ENCODE peak calls at places on chromosomes 6 and 20, in four cellular contexts. E is H1, O is K562, Q is SK-N-SH. K is an unnamed sample.
A peak's percentile ranks its signal among the peaks of the same experiment; 100 is the strongest.

GRCh38 chr6:149751239-149751638 is 1.7 kb downstream of the PCMT1 start:
- DNase-seq in E (no peak), O (no peak), Q (no peak), K (no peak)

GRCh38 chr6:162055365-162055764 is 672.2 kb downstream of the PRKN start:
- DNase-seq in E (no peak), O (no peak), Q (no peak), K (no peak)

GRCh38 chr6:110485461-110485860 is 9.0 kb upstream of the SLC22A16 start:
- DNase-seq in E (peak; percentile 11), O (no peak), Q (no peak), K (no peak)

GRCh38 chr6:33662318-33662717 is 41.2 kb downstream of the ITPR3 start:
- DNase-seq in E (no peak), O (no peak), Q (no peak), K (no peak)

GRCh38 chr6:31738048-31738979 is 1.5 kb upstream of the MSH5 start:
- DNase-seq in E (no peak), O (peak; percentile 72), Q (no peak), K (no peak)

GRCh38 chr6:9138856-9139426 is 703.6 kb upstream of the SLC35B3 start:
- DNase-seq in E (no peak), O (no peak), Q (no peak), K (no peak)

GRCh38 chr6:35084041-35084491 is 57.1 kb downstream of the TCP11 start:
- DNase-seq in E (no peak), O (no peak), Q (peak; percentile 41), K (no peak)

GRCh38 chr20:57767456-57767855 is 57.6 kb upstream of the PMEPA1 start:
- DNase-seq in E (no peak), O (no peak), Q (no peak), K (no peak)

GRCh38 chr6:148818939-148819575 is 72.2 kb downstream of the UST start:
- DNase-seq in E (no peak), O (no peak), Q (no peak), K (peak; percentile 60)

GRCh38 chr20:41166201-41167117 is 29.1 kb downstream of the PLCG1 start:
- DNase-seq in E (no peak), O (no peak), Q (no peak), K (no peak)

GRCh38 chr20:40844285-40844684 is 155.2 kb upstream of the MAFB start:
- DNase-seq in E (no peak), O (no peak), Q (no peak), K (no peak)

GRCh38 chr6:23692184-23692583 is 433.8 kb upstream of the NRSN1 start:
- DNase-seq in E (no peak), O (no peak), Q (peak; percentile 14), K (no peak)

GRCh38 chr20:34301587-34302311 is 1.4 kb downstream of the AHCY start:
- DNase-seq in E (no peak), O (peak; percentile 30), Q (no peak), K (no peak)

GRCh38 chr20:33211817-33212424 is 5.2 kb upstream of the BPIFA3 start:
- DNase-seq in E (peak; percentile 64), O (peak; percentile 66), Q (peak; percentile 56), K (peak; percentile 75)

DNA sequence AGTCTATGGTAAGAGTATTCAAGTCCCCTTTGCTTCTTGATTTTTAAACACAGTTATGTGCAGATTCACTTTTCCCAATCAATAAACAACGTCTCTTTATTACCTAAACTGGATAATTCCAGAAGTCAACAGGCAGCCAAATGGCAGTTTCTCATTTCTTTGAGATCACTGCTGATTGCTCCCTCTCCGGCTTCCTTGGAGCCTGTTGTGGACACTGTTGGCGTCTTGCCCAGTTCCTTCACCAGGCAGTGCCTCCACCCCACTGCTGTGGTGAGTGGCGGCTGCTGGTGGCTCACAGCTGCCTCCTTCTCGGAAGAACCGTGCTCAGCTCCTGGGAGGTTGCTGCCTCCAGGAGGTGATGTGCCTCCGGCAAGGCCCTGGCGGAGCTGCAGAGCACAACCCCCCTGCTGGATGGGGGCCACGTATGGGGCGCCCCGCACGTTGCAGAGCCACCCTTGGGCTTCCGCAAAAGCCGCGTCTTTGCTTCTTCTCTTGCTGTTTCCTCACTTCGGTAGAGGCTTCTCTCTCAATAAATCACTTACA is 105.1 kb upstream of the CNKSR3 start:
- DNase-seq in E (no peak), O (peak; percentile 60), Q (peak; percentile 66), K (peak; percentile 24)
- TF ChIP-seq TEAD4 in E (no peak), O (no peak), Q (no peak), K (no peak)

GRCh38 chr6:155103816-155104366 is 108.8 kb downstream of the TIAM2 start:
- DNase-seq in E (no peak), O (no peak), Q (no peak), K (no peak)
- TF ChIP-seq TEAD4 in E (no peak), O (no peak), Q (no peak), K (no peak)

DNA sequence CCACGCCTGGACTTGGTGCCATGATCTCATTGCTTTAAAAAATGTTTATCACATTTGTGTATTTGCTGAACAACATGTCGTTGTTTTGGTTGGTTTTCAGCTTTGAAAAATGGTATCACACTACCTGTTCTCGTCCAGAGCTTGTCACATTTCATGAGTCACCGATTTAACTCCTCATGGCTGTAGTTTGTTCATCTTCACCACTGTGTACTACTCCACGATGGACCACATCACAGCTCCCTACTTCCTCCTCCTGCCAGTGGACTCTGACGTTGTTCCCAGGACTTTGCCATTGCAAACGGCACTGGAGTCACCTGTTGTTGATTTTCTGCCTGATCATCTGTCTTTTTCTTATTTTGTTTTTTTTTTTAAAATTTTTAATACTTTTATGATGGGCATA is 157.7 kb downstream of the ERMARD start:
- DNase-seq in E (no peak), O (no peak), Q (no peak), K (no peak)
- TF ChIP-seq TEAD4 in E (no peak), O (no peak), Q (no peak), K (no peak)

DNA sequence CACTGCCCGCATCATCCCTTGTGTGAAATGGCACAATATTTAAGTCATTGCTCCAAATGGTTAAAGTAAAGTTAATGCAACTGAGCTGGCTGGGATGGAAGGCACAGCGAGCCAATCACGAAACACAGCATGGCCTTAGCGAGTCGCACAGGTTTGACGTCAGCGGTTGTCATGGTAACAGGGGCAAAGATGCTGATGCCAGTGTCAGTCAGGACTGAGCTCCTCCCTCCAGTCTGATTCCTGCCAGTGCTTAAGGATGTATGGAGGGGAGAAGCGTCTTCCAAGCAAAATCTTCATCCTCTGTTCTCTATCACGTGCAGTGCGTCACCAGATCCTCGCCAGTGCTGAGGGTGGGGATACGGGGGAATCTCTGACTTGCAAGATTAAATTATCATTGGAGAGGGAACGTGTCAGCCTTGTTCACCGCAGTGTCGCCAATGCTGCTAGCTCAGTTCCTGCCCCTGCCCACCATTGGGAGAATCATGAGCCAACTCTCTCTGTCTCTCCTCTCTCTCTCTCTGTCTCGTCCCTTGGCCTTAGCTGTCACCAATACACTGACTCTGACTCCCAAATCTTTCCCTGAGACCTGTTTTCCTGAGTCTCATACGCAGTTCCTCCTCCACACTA is 24.5 kb downstream of the TSPYL4 start:
- DNase-seq in E (peak; percentile 98), O (peak; percentile 35), Q (peak; percentile 84), K (peak; percentile 95)
- TF ChIP-seq TEAD4 in E (no peak), O (no peak), Q (no peak), K (no peak)